ENCODE peak calls at places on chromosomes 7 and 10, in six cellular contexts. One of them, this sample, is unnamed. For H3K27me3, the result is how much of the 10 kb centered on the place peaks cover.

GRCh38 chr7:29468196-29468595 is 95.4 kb upstream of the PRR15 start:
- DNase-seq in MM.1S: no peak
- DNase-seq in GM12878: no peak
- DNase-seq in uterus: no peak
- DNase-seq in psoas muscle: no peak
- DNase-seq in left lung: no peak
- DNase-seq in this sample: no peak

GRCh38 chr10:51937736-51938135 is 238.3 kb upstream of the CSTF2T start:
- DNase-seq in MM.1S: no peak
- DNase-seq in psoas muscle: no peak
- DNase-seq in left lung: no peak
- DNase-seq in uterus: no peak
- DNase-seq in GM12878: no peak
- DNase-seq in this sample: no peak

GRCh38 chr7:7157177-7157886 is 25.0 kb upstream of the C1GALT1 start:
- DNase-seq in GM12878: peak
- DNase-seq in uterus: no peak
- DNase-seq in psoas muscle: no peak
- DNase-seq in MM.1S: peak
- DNase-seq in left lung: no peak
- DNase-seq in this sample: no peak

GRCh38 chr10:101690461-101690860 is 4.5 kb downstream of the FBXW4 start:
- DNase-seq in psoas muscle: no peak
- DNase-seq in uterus: no peak
- DNase-seq in GM12878: no peak
- DNase-seq in MM.1S: no peak
- DNase-seq in left lung: peak
- DNase-seq in this sample: no peak

GRCh38 chr10:50406457-50407076 is 155.3 kb upstream of the ASAH2 start:
- DNase-seq in uterus: no peak
- DNase-seq in psoas muscle: no peak
- DNase-seq in left lung: no peak
- DNase-seq in GM12878: no peak
- DNase-seq in MM.1S: no peak
- DNase-seq in this sample: no peak

GRCh38 chr10:1653321-1653720 is 84.0 kb downstream of the ADARB2 start:
- DNase-seq in uterus: no peak
- DNase-seq in left lung: no peak
- DNase-seq in GM12878: no peak
- DNase-seq in psoas muscle: no peak
- DNase-seq in MM.1S: no peak
- DNase-seq in this sample: no peak

GRCh38 chr10:12513003-12513365 is 163.6 kb downstream of the CAMK1D start:
- DNase-seq in left lung: no peak
- DNase-seq in uterus: no peak
- DNase-seq in MM.1S: no peak
- DNase-seq in psoas muscle: no peak
- DNase-seq in GM12878: no peak
- DNase-seq in this sample: no peak

GRCh38 chr7:18509491-18509890 is 13.9 kb downstream of the HDAC9 start:
- DNase-seq in MM.1S: no peak
- DNase-seq in uterus: no peak
- DNase-seq in psoas muscle: no peak
- DNase-seq in GM12878: no peak
- DNase-seq in left lung: no peak
- DNase-seq in this sample: no peak

GRCh38 chr7:42606217-42606905 is 305.5 kb downstream of the C7orf25 start:
- DNase-seq in left lung: no peak
- DNase-seq in uterus: no peak
- DNase-seq in psoas muscle: no peak
- DNase-seq in GM12878: no peak
- DNase-seq in MM.1S: peak
- DNase-seq in this sample: no peak

GRCh38 chr10:46090258-46090812 is 44.3 kb upstream of the MSMB start:
- DNase-seq in psoas muscle: no peak
- DNase-seq in GM12878: no peak
- DNase-seq in MM.1S: no peak
- DNase-seq in left lung: no peak
- DNase-seq in uterus: no peak
- DNase-seq in this sample: no peak

GRCh38 chr10:83007521-83007920 is 1131.8 kb upstream of the GHITM start:
- DNase-seq in psoas muscle: no peak
- DNase-seq in MM.1S: no peak
- DNase-seq in GM12878: no peak
- DNase-seq in left lung: no peak
- DNase-seq in uterus: no peak
- DNase-seq in this sample: no peak

GRCh38 chr7:52911795-52912194 is 123.6 kb upstream of the POM121L12 start:
- DNase-seq in GM12878: no peak
- DNase-seq in uterus: no peak
- DNase-seq in psoas muscle: no peak
- DNase-seq in left lung: no peak
- DNase-seq in MM.1S: no peak
- DNase-seq in this sample: no peak

GRCh38 chr7:29113384-29114102 is 32.8 kb downstream of the CPVL start:
- DNase-seq in GM12878: no peak
- DNase-seq in left lung: no peak
- DNase-seq in MM.1S: peak
- DNase-seq in psoas muscle: no peak
- DNase-seq in uterus: no peak
- DNase-seq in this sample: no peak

GRCh38 chr7:142436601-142437000 is 178.7 kb upstream of the PRSS58 start:
- DNase-seq in left lung: no peak
- DNase-seq in GM12878: no peak
- DNase-seq in MM.1S: no peak
- DNase-seq in uterus: no peak
- DNase-seq in psoas muscle: no peak
- DNase-seq in this sample: no peak

GRCh38 chr10:80413152-80413996 is 5.0 kb downstream of the PRXL2A start:
- DNase-seq in GM12878: no peak
- DNase-seq in left lung: no peak
- DNase-seq in uterus: no peak
- DNase-seq in psoas muscle: no peak
- DNase-seq in MM.1S: no peak
- DNase-seq in this sample: no peak

GRCh38 chr10:99429521-99430095 is 816 bp downstream of the GOT1 start:
- DNase-seq in psoas muscle: no peak
- DNase-seq in MM.1S: no peak
- DNase-seq in left lung: no peak
- DNase-seq in GM12878: no peak
- DNase-seq in uterus: no peak
- DNase-seq in this sample: no peak

GRCh38 chr10:62062752-62063512 is 161.4 kb downstream of the ARID5B start:
- DNase-seq in uterus: no peak
- DNase-seq in psoas muscle: no peak
- DNase-seq in MM.1S: no peak
- DNase-seq in left lung: no peak
- DNase-seq in GM12878: no peak
- DNase-seq in this sample: no peak

GRCh38 chr10:95818663-95819062 is 62.7 kb downstream of the ENTPD1 start:
- DNase-seq in psoas muscle: no peak
- DNase-seq in uterus: no peak
- DNase-seq in GM12878: no peak
- DNase-seq in left lung: no peak
- DNase-seq in MM.1S: no peak
- DNase-seq in this sample: no peak

GRCh38 chr7:151503902-151504714 is 15.6 kb downstream of the RHEB start:
- DNase-seq in left lung: no peak
- DNase-seq in uterus: peak
- DNase-seq in GM12878: no peak
- DNase-seq in MM.1S: no peak
- DNase-seq in psoas muscle: no peak
- DNase-seq in this sample: peak

GRCh38 chr10:35876248-35876647 is 234.2 kb upstream of the FZD8 start:
- DNase-seq in MM.1S: no peak
- DNase-seq in GM12878: no peak
- DNase-seq in uterus: no peak
- DNase-seq in left lung: no peak
- DNase-seq in psoas muscle: no peak
- DNase-seq in this sample: no peak

GRCh38 chr10:47079177-47079580 is 168.0 kb downstream of the PTPN20 start:
- DNase-seq in MM.1S: peak
- DNase-seq in left lung: no peak
- DNase-seq in GM12878: no peak
- DNase-seq in psoas muscle: no peak
- DNase-seq in uterus: no peak
- DNase-seq in this sample: no peak

GRCh38 chr7:12158334-12159060 is 52.6 kb upstream of the TMEM106B start:
- DNase-seq in left lung: no peak
- DNase-seq in psoas muscle: no peak
- DNase-seq in uterus: no peak
- DNase-seq in GM12878: no peak
- DNase-seq in MM.1S: no peak
- DNase-seq in this sample: no peak

GRCh38 chr7:91266067-91266930 is 2.1 kb downstream of the FZD1 start:
- DNase-seq in uterus: no peak
- DNase-seq in left lung: peak
- DNase-seq in GM12878: no peak
- DNase-seq in psoas muscle: peak
- DNase-seq in MM.1S: no peak
- DNase-seq in this sample: peak

GRCh38 chr7:22454446-22454845 is 45.5 kb downstream of the STEAP1B start:
- DNase-seq in MM.1S: no peak
- DNase-seq in uterus: no peak
- DNase-seq in GM12878: no peak
- DNase-seq in psoas muscle: no peak
- DNase-seq in left lung: no peak
- DNase-seq in this sample: no peak

GRCh38 chr7:149770728-149771127 is 2.7 kb downstream of the ZNF467 start:
- DNase-seq in uterus: no peak
- DNase-seq in left lung: no peak
- DNase-seq in GM12878: no peak
- DNase-seq in MM.1S: no peak
- DNase-seq in psoas muscle: no peak
- DNase-seq in this sample: no peak

GRCh38 chr10:50396491-50397311 is 145.4 kb upstream of the ASAH2 start:
- DNase-seq in left lung: no peak
- DNase-seq in psoas muscle: no peak
- DNase-seq in MM.1S: no peak
- DNase-seq in GM12878: no peak
- DNase-seq in uterus: no peak
- DNase-seq in this sample: no peak

GRCh38 chr10:2619472-2619871 is 447.9 kb upstream of the PFKP start:
- DNase-seq in GM12878: no peak
- DNase-seq in MM.1S: no peak
- DNase-seq in psoas muscle: no peak
- DNase-seq in left lung: no peak
- DNase-seq in uterus: no peak
- DNase-seq in this sample: no peak

GRCh38 chr10:12501324-12501723 is 152.0 kb downstream of the CAMK1D start:
- DNase-seq in left lung: no peak
- DNase-seq in GM12878: no peak
- DNase-seq in MM.1S: no peak
- DNase-seq in psoas muscle: no peak
- DNase-seq in uterus: no peak
- DNase-seq in this sample: no peak

GRCh38 chr10:92970301-92971070 is 90.1 kb upstream of the CYP26C1 start:
- DNase-seq in left lung: no peak
- DNase-seq in psoas muscle: no peak
- DNase-seq in uterus: no peak
- DNase-seq in GM12878: no peak
- DNase-seq in MM.1S: no peak
- DNase-seq in this sample: no peak

GRCh38 chr7:1286946-1287628 is 54.4 kb downstream of the UNCX start:
- DNase-seq in left lung: no peak
- DNase-seq in uterus: no peak
- DNase-seq in psoas muscle: peak
- DNase-seq in MM.1S: no peak
- DNase-seq in GM12878: no peak
- DNase-seq in this sample: no peak
- H3K27me3 ChIP-seq in left lung: half or more
- H3K27me3 ChIP-seq in uterus: under half
- H3K27me3 ChIP-seq in psoas muscle: half or more
- H3K27me3 ChIP-seq in MM.1S: half or more
- H3K27me3 ChIP-seq in GM12878: under half
- H3K27me3 ChIP-seq in this sample: under half

GRCh38 chr10:5587151-5588079 is 62.7 kb downstream of the CALML3 start:
- DNase-seq in left lung: no peak
- DNase-seq in MM.1S: no peak
- DNase-seq in GM12878: no peak
- DNase-seq in uterus: no peak
- DNase-seq in psoas muscle: no peak
- DNase-seq in this sample: no peak

GRCh38 chr10:5588080-5588453 is 63.3 kb downstream of the CALML3 start:
- DNase-seq in psoas muscle: no peak
- DNase-seq in GM12878: no peak
- DNase-seq in MM.1S: no peak
- DNase-seq in uterus: no peak
- DNase-seq in left lung: no peak
- DNase-seq in this sample: no peak

GRCh38 chr10:5584895-5585516 is 60.2 kb downstream of the CALML3 start:
- DNase-seq in MM.1S: peak
- DNase-seq in uterus: no peak
- DNase-seq in left lung: peak
- DNase-seq in psoas muscle: no peak
- DNase-seq in GM12878: peak
- DNase-seq in this sample: peak

GRCh38 chr10:5583525-5584175 is 58.9 kb downstream of the CALML3 start:
- DNase-seq in uterus: no peak
- DNase-seq in GM12878: peak
- DNase-seq in MM.1S: peak
- DNase-seq in left lung: peak
- DNase-seq in psoas muscle: no peak
- DNase-seq in this sample: peak

GRCh38 chr10:5585517-5586222 is 60.9 kb downstream of the CALML3 start:
- DNase-seq in GM12878: no peak
- DNase-seq in uterus: no peak
- DNase-seq in MM.1S: no peak
- DNase-seq in left lung: peak
- DNase-seq in psoas muscle: no peak
- DNase-seq in this sample: no peak
- H3K27me3 ChIP-seq in GM12878: under half
- H3K27me3 ChIP-seq in uterus: under half
- H3K27me3 ChIP-seq in MM.1S: under half
- H3K27me3 ChIP-seq in left lung: under half
- H3K27me3 ChIP-seq in psoas muscle: under half
- H3K27me3 ChIP-seq in this sample: under half

GRCh38 chr10:133028956-133029355 is 58.8 kb upstream of the ADGRA1 start:
- DNase-seq in MM.1S: no peak
- DNase-seq in left lung: no peak
- DNase-seq in psoas muscle: no peak
- DNase-seq in uterus: no peak
- DNase-seq in GM12878: no peak
- DNase-seq in this sample: no peak
- H3K27me3 ChIP-seq in MM.1S: half or more
- H3K27me3 ChIP-seq in left lung: half or more
- H3K27me3 ChIP-seq in psoas muscle: under half
- H3K27me3 ChIP-seq in uterus: under half
- H3K27me3 ChIP-seq in GM12878: under half
- H3K27me3 ChIP-seq in this sample: under half

GRCh38 chr10:106271237-106271636 is 893.3 kb downstream of the SORCS1 start:
- DNase-seq in uterus: no peak
- DNase-seq in left lung: no peak
- DNase-seq in MM.1S: no peak
- DNase-seq in GM12878: no peak
- DNase-seq in psoas muscle: no peak
- DNase-seq in this sample: no peak

GRCh38 chr10:106268000-106268399 is 896.5 kb downstream of the SORCS1 start:
- DNase-seq in uterus: no peak
- DNase-seq in MM.1S: no peak
- DNase-seq in left lung: no peak
- DNase-seq in GM12878: no peak
- DNase-seq in psoas muscle: no peak
- DNase-seq in this sample: no peak

GRCh38 chr10:106267591-106267990 is 896.9 kb downstream of the SORCS1 start:
- DNase-seq in psoas muscle: no peak
- DNase-seq in GM12878: no peak
- DNase-seq in left lung: no peak
- DNase-seq in MM.1S: no peak
- DNase-seq in uterus: no peak
- DNase-seq in this sample: no peak
- H3K27me3 ChIP-seq in psoas muscle: under half
- H3K27me3 ChIP-seq in GM12878: under half
- H3K27me3 ChIP-seq in left lung: under half
- H3K27me3 ChIP-seq in MM.1S: under half
- H3K27me3 ChIP-seq in uterus: under half
- H3K27me3 ChIP-seq in this sample: under half